ENCODE peak calls at places on chromosome 1, in eight cellular contexts. One of them, this sample, is unnamed.

GRCh38 chr1:74396942-74397341 is 115.5 kb downstream of the LRRC53 start:
- DNase-seq in endothelial cell of umbilical vein: no peak
- DNase-seq in neural crest cell: no peak
- DNase-seq in glutamatergic neuron: no peak
- DNase-seq in mammary epithelial cell: no peak
- DNase-seq in CD8-positive, alpha-beta T cell: no peak
- DNase-seq in thoracic aorta: no peak
- DNase-seq in omental fat pad: no peak
- DNase-seq in this sample: no peak

GRCh38 chr1:10803971-10804820 is 7.8 kb upstream of the CASZ1 start:
- DNase-seq in endothelial cell of umbilical vein: no peak
- DNase-seq in neural crest cell: no peak
- DNase-seq in glutamatergic neuron: no peak
- DNase-seq in mammary epithelial cell: peak
- DNase-seq in CD8-positive, alpha-beta T cell: no peak
- DNase-seq in thoracic aorta: no peak
- DNase-seq in omental fat pad: no peak
- DNase-seq in this sample: no peak

GRCh38 chr1:41414716-41415306 is 53.6 kb downstream of the FOXO6 start:
- DNase-seq in endothelial cell of umbilical vein: no peak
- DNase-seq in neural crest cell: no peak
- DNase-seq in glutamatergic neuron: no peak
- DNase-seq in mammary epithelial cell: no peak
- DNase-seq in CD8-positive, alpha-beta T cell: no peak
- DNase-seq in thoracic aorta: no peak
- DNase-seq in omental fat pad: no peak
- DNase-seq in this sample: no peak

GRCh38 chr1:61186753-61187152 is 104.4 kb downstream of the NFIA start:
- DNase-seq in endothelial cell of umbilical vein: no peak
- DNase-seq in neural crest cell: no peak
- DNase-seq in glutamatergic neuron: no peak
- DNase-seq in mammary epithelial cell: no peak
- DNase-seq in CD8-positive, alpha-beta T cell: no peak
- DNase-seq in thoracic aorta: no peak
- DNase-seq in omental fat pad: no peak
- DNase-seq in this sample: no peak

GRCh38 chr1:28553229-28553930 is 495 bp downstream of the TRNAU1AP start:
- DNase-seq in endothelial cell of umbilical vein: no peak
- DNase-seq in neural crest cell: no peak
- DNase-seq in glutamatergic neuron: peak
- DNase-seq in mammary epithelial cell: peak
- DNase-seq in CD8-positive, alpha-beta T cell: no peak
- DNase-seq in thoracic aorta: no peak
- DNase-seq in omental fat pad: peak
- DNase-seq in this sample: no peak

GRCh38 chr1:237583270-237583669 is 307.5 kb downstream of the ZP4 start:
- DNase-seq in endothelial cell of umbilical vein: no peak
- DNase-seq in neural crest cell: no peak
- DNase-seq in glutamatergic neuron: no peak
- DNase-seq in mammary epithelial cell: no peak
- DNase-seq in CD8-positive, alpha-beta T cell: no peak
- DNase-seq in thoracic aorta: no peak
- DNase-seq in omental fat pad: no peak
- DNase-seq in this sample: no peak

GRCh38 chr1:34984435-34985062 is 598 bp downstream of the TMEM35B start:
- DNase-seq in endothelial cell of umbilical vein: peak
- DNase-seq in neural crest cell: no peak
- DNase-seq in glutamatergic neuron: no peak
- DNase-seq in mammary epithelial cell: peak
- DNase-seq in CD8-positive, alpha-beta T cell: no peak
- DNase-seq in thoracic aorta: no peak
- DNase-seq in omental fat pad: peak
- DNase-seq in this sample: no peak

GRCh38 chr1:182962554-182963115 is 9.7 kb upstream of the SHCBP1L start:
- DNase-seq in endothelial cell of umbilical vein: peak
- DNase-seq in neural crest cell: peak
- DNase-seq in glutamatergic neuron: peak
- DNase-seq in mammary epithelial cell: peak
- DNase-seq in CD8-positive, alpha-beta T cell: no peak
- DNase-seq in thoracic aorta: peak
- DNase-seq in omental fat pad: no peak
- DNase-seq in this sample: peak

GRCh38 chr1:246043556-246043955 is 463.5 kb downstream of the SMYD3 start:
- DNase-seq in endothelial cell of umbilical vein: peak
- DNase-seq in neural crest cell: no peak
- DNase-seq in glutamatergic neuron: no peak
- DNase-seq in mammary epithelial cell: peak
- DNase-seq in CD8-positive, alpha-beta T cell: no peak
- DNase-seq in thoracic aorta: no peak
- DNase-seq in omental fat pad: no peak
- DNase-seq in this sample: no peak

GRCh38 chr1:25360596-25361581 is 22.8 kb downstream of the TMEM50A start:
- DNase-seq in endothelial cell of umbilical vein: peak
- DNase-seq in neural crest cell: no peak
- DNase-seq in glutamatergic neuron: no peak
- DNase-seq in mammary epithelial cell: peak
- DNase-seq in CD8-positive, alpha-beta T cell: no peak
- DNase-seq in thoracic aorta: no peak
- DNase-seq in omental fat pad: no peak
- DNase-seq in this sample: no peak

GRCh38 chr1:240701412-240701811 is 89.5 kb upstream of the GREM2 start:
- DNase-seq in endothelial cell of umbilical vein: no peak
- DNase-seq in neural crest cell: no peak
- DNase-seq in glutamatergic neuron: no peak
- DNase-seq in mammary epithelial cell: no peak
- DNase-seq in CD8-positive, alpha-beta T cell: no peak
- DNase-seq in thoracic aorta: no peak
- DNase-seq in omental fat pad: no peak
- DNase-seq in this sample: no peak

GRCh38 chr1:181083842-181084605 is 4.5 kb upstream of the IER5 start:
- DNase-seq in endothelial cell of umbilical vein: peak
- DNase-seq in neural crest cell: no peak
- DNase-seq in glutamatergic neuron: no peak
- DNase-seq in mammary epithelial cell: no peak
- DNase-seq in CD8-positive, alpha-beta T cell: peak
- DNase-seq in thoracic aorta: no peak
- DNase-seq in omental fat pad: no peak
- DNase-seq in this sample: peak

DNA sequence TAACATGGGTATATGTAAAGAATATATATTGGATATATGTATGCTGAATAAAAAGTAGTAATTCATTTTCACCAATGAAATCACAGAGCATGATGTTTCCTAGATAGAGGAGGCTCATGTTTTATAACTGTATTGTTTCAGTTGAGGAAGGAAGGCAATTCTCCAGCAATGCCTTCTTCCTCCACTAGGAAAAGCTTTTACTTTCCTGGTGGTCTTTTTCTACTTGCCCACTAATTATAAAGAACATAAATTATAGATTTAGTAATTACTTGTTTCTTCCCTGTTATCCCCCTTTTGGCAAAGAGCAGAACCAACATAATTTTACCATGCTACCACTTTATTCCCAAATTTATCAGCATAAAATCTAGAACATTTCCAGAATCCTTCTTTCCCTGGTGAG is 159.0 kb downstream of the PLA2G4A start:
- DNase-seq in endothelial cell of umbilical vein: no peak
- DNase-seq in neural crest cell: no peak
- DNase-seq in glutamatergic neuron: no peak
- DNase-seq in mammary epithelial cell: no peak
- DNase-seq in CD8-positive, alpha-beta T cell: no peak
- DNase-seq in thoracic aorta: no peak
- DNase-seq in omental fat pad: no peak
- DNase-seq in this sample: no peak
- TF ChIP-seq CTCF in endothelial cell of umbilical vein: no peak
- TF ChIP-seq CTCF in neural crest cell: peak
- TF ChIP-seq CTCF in glutamatergic neuron: peak
- TF ChIP-seq CTCF in mammary epithelial cell: no peak
- TF ChIP-seq CTCF in CD8-positive, alpha-beta T cell: no peak
- TF ChIP-seq CTCF in thoracic aorta: no peak
- TF ChIP-seq CTCF in omental fat pad: no peak
- TF ChIP-seq CTCF in this sample: no peak

GRCh38 chr1:92599184-92599583 is 112.5 kb upstream of the GFI1 start:
- DNase-seq in endothelial cell of umbilical vein: peak
- DNase-seq in neural crest cell: no peak
- DNase-seq in glutamatergic neuron: no peak
- DNase-seq in mammary epithelial cell: no peak
- DNase-seq in CD8-positive, alpha-beta T cell: no peak
- DNase-seq in thoracic aorta: no peak
- DNase-seq in omental fat pad: no peak
- DNase-seq in this sample: no peak
- TF ChIP-seq CTCF in endothelial cell of umbilical vein: peak
- TF ChIP-seq CTCF in neural crest cell: peak
- TF ChIP-seq CTCF in glutamatergic neuron: peak
- TF ChIP-seq CTCF in mammary epithelial cell: peak
- TF ChIP-seq CTCF in CD8-positive, alpha-beta T cell: peak
- TF ChIP-seq CTCF in thoracic aorta: no peak
- TF ChIP-seq CTCF in omental fat pad: no peak
- TF ChIP-seq CTCF in this sample: peak

GRCh38 chr1:59570524-59570923 is 244.2 kb upstream of the HOOK1 start:
- DNase-seq in endothelial cell of umbilical vein: peak
- DNase-seq in neural crest cell: no peak
- DNase-seq in glutamatergic neuron: no peak
- DNase-seq in mammary epithelial cell: no peak
- DNase-seq in CD8-positive, alpha-beta T cell: peak
- DNase-seq in thoracic aorta: no peak
- DNase-seq in omental fat pad: no peak
- DNase-seq in this sample: no peak

GRCh38 chr1:59564192-59564891 is 250.4 kb upstream of the HOOK1 start:
- DNase-seq in endothelial cell of umbilical vein: no peak
- DNase-seq in neural crest cell: no peak
- DNase-seq in glutamatergic neuron: no peak
- DNase-seq in mammary epithelial cell: no peak
- DNase-seq in CD8-positive, alpha-beta T cell: no peak
- DNase-seq in thoracic aorta: no peak
- DNase-seq in omental fat pad: no peak
- DNase-seq in this sample: no peak

GRCh38 chr1:59565611-59566410 is 248.9 kb upstream of the HOOK1 start:
- DNase-seq in endothelial cell of umbilical vein: no peak
- DNase-seq in neural crest cell: no peak
- DNase-seq in glutamatergic neuron: no peak
- DNase-seq in mammary epithelial cell: no peak
- DNase-seq in CD8-positive, alpha-beta T cell: no peak
- DNase-seq in thoracic aorta: no peak
- DNase-seq in omental fat pad: no peak
- DNase-seq in this sample: no peak

GRCh38 chr1:59568158-59568935 is 246.4 kb upstream of the HOOK1 start:
- DNase-seq in endothelial cell of umbilical vein: peak
- DNase-seq in neural crest cell: no peak
- DNase-seq in glutamatergic neuron: no peak
- DNase-seq in mammary epithelial cell: peak
- DNase-seq in CD8-positive, alpha-beta T cell: no peak
- DNase-seq in thoracic aorta: no peak
- DNase-seq in omental fat pad: no peak
- DNase-seq in this sample: no peak

GRCh38 chr1:59569198-59569597 is 245.6 kb upstream of the HOOK1 start:
- DNase-seq in endothelial cell of umbilical vein: no peak
- DNase-seq in neural crest cell: no peak
- DNase-seq in glutamatergic neuron: no peak
- DNase-seq in mammary epithelial cell: no peak
- DNase-seq in CD8-positive, alpha-beta T cell: no peak
- DNase-seq in thoracic aorta: no peak
- DNase-seq in omental fat pad: no peak
- DNase-seq in this sample: no peak
- TF ChIP-seq CTCF in endothelial cell of umbilical vein: no peak
- TF ChIP-seq CTCF in neural crest cell: no peak
- TF ChIP-seq CTCF in glutamatergic neuron: no peak
- TF ChIP-seq CTCF in mammary epithelial cell: no peak
- TF ChIP-seq CTCF in CD8-positive, alpha-beta T cell: no peak
- TF ChIP-seq CTCF in thoracic aorta: no peak
- TF ChIP-seq CTCF in omental fat pad: no peak
- TF ChIP-seq CTCF in this sample: no peak

GRCh38 chr1:207052736-207053545 is at the start of gene PFKFB2:
- DNase-seq in endothelial cell of umbilical vein: peak
- DNase-seq in neural crest cell: peak
- DNase-seq in glutamatergic neuron: peak
- DNase-seq in mammary epithelial cell: peak
- DNase-seq in CD8-positive, alpha-beta T cell: peak
- DNase-seq in thoracic aorta: peak
- DNase-seq in omental fat pad: peak
- DNase-seq in this sample: peak
- TF ChIP-seq CTCF in endothelial cell of umbilical vein: no peak
- TF ChIP-seq CTCF in neural crest cell: peak
- TF ChIP-seq CTCF in glutamatergic neuron: no peak
- TF ChIP-seq CTCF in mammary epithelial cell: peak
- TF ChIP-seq CTCF in CD8-positive, alpha-beta T cell: peak
- TF ChIP-seq CTCF in thoracic aorta: peak
- TF ChIP-seq CTCF in omental fat pad: no peak
- TF ChIP-seq CTCF in this sample: no peak

DNA sequence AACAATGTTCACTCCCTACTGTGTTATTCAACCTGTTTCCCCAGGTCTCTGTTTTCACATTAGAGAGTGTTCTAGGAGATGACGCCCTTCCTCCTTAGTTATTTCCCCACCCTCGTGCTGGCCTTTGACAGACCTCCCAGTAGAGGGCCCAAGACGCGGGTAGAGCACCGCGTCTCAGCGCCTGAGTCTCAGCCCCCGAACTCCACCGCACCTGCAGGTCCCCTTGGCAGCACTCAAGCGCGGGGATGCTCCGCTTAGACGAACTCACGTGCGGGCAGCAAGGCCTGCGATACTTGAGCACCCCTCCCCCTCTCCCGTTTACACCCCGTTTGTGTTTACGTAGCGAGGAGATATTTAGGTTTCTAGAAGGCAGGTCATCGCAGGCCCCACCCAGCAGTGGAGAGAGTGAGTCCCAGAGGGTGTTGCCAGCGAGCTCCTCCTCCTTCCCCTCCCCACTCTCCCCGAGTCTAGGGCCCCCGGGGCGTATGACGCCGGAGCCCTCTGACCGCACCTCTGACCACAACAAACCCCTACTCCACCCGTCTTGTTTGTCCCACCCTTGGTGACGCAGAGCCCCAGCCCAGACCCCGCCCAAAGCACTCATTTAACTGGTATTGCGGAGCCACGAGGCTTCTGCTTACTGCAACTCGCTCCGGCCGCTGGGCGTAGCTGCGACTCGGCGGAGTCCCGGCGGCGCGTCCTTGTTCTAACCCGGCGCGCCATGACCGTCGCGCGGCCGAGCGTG is at the start of gene CD55:
- DNase-seq in endothelial cell of umbilical vein: peak
- DNase-seq in neural crest cell: peak
- DNase-seq in glutamatergic neuron: peak
- DNase-seq in mammary epithelial cell: peak
- DNase-seq in CD8-positive, alpha-beta T cell: peak
- DNase-seq in thoracic aorta: peak
- DNase-seq in omental fat pad: peak
- DNase-seq in this sample: no peak
- TF ChIP-seq CTCF in endothelial cell of umbilical vein: peak
- TF ChIP-seq CTCF in neural crest cell: peak
- TF ChIP-seq CTCF in glutamatergic neuron: no peak
- TF ChIP-seq CTCF in mammary epithelial cell: peak
- TF ChIP-seq CTCF in CD8-positive, alpha-beta T cell: peak
- TF ChIP-seq CTCF in thoracic aorta: no peak
- TF ChIP-seq CTCF in omental fat pad: no peak
- TF ChIP-seq CTCF in this sample: peak

GRCh38 chr1:79874289-79874688 is 867.8 kb upstream of the ADGRL4 start:
- DNase-seq in endothelial cell of umbilical vein: no peak
- DNase-seq in neural crest cell: no peak
- DNase-seq in glutamatergic neuron: no peak
- DNase-seq in mammary epithelial cell: no peak
- DNase-seq in CD8-positive, alpha-beta T cell: no peak
- DNase-seq in thoracic aorta: no peak
- DNase-seq in omental fat pad: no peak
- DNase-seq in this sample: no peak
- TF ChIP-seq CTCF in endothelial cell of umbilical vein: no peak
- TF ChIP-seq CTCF in neural crest cell: no peak
- TF ChIP-seq CTCF in glutamatergic neuron: no peak
- TF ChIP-seq CTCF in mammary epithelial cell: no peak
- TF ChIP-seq CTCF in CD8-positive, alpha-beta T cell: no peak
- TF ChIP-seq CTCF in thoracic aorta: no peak
- TF ChIP-seq CTCF in omental fat pad: no peak
- TF ChIP-seq CTCF in this sample: no peak

This sample was measured in D721Med.